ENCODE peak calls at places on chromosome 15, in ten cellular contexts. J, O, Q, W, M, N, F, V, Y and H are unnamed samples.

GRCh38 chr15:50248994-50249586 is 16.4 kb downstream of the HDC start:
- DNase-seq in J (no peak), O (peak), Q (no peak), W (no peak), M (no peak), N (no peak), F (no peak), V (no peak), Y (no peak), H (no peak)

GRCh38 chr15:42788725-42789124 is 51.8 kb upstream of the CDAN1 start:
- DNase-seq in J (no peak), O (no peak), Q (no peak), W (no peak), M (no peak), N (no peak), F (no peak), V (no peak), Y (no peak), H (no peak)

GRCh38 chr15:83092309-83092976 is 15.0 kb upstream of the TM6SF1 start:
- DNase-seq in J (no peak), O (peak), Q (no peak), W (no peak), M (no peak), N (no peak), F (peak), V (no peak), Y (no peak), H (no peak)

GRCh38 chr15:30859091-30859874 is 44.4 kb upstream of the FAN1 start:
- DNase-seq in J (peak), O (peak), Q (no peak), W (no peak), M (no peak), N (no peak), F (peak), V (peak), Y (no peak), H (peak)

GRCh38 chr15:73388256-73388781 is 19.6 kb upstream of the HCN4 start:
- DNase-seq in J (no peak), O (peak), Q (no peak), W (no peak), M (peak), N (no peak), F (peak), V (peak), Y (no peak), H (no peak)

GRCh38 chr15:61327019-61327631 is 98.0 kb upstream of the RORA start:
- DNase-seq in J (no peak), O (peak), Q (no peak), W (no peak), M (no peak), N (peak), F (peak), V (no peak), Y (no peak), H (no peak)

GRCh38 chr15:95492388-95493070 is 838.0 kb upstream of the NR2F2 start:
- DNase-seq in J (no peak), O (no peak), Q (no peak), W (no peak), M (no peak), N (no peak), F (no peak), V (peak), Y (no peak), H (no peak)

GRCh38 chr15:74839526-74840395 is 3.2 kb downstream of the ULK3 start:
- DNase-seq in J (no peak), O (no peak), Q (no peak), W (no peak), M (peak), N (no peak), F (no peak), V (no peak), Y (no peak), H (no peak)

GRCh38 chr15:44633603-44634002 is 29.9 kb downstream of the SPG11 start:
- DNase-seq in J (no peak), O (peak), Q (no peak), W (no peak), M (no peak), N (no peak), F (peak), V (no peak), Y (no peak), H (no peak)

GRCh38 chr15:38220874-38221273 is 31.8 kb upstream of the SPRED1 start:
- DNase-seq in J (no peak), O (no peak), Q (no peak), W (no peak), M (no peak), N (no peak), F (peak), V (no peak), Y (no peak), H (no peak)

GRCh38 chr15:96324192-96324895 is 6.2 kb upstream of the NR2F2 start:
- DNase-seq in J (no peak), O (peak), Q (no peak), W (no peak), M (no peak), N (no peak), F (no peak), V (peak), Y (peak), H (no peak)

GRCh38 chr15:64144565-64145281 is 6.8 kb upstream of the SNX22 start:
- DNase-seq in J (no peak), O (no peak), Q (no peak), W (no peak), M (no peak), N (no peak), F (peak), V (no peak), Y (no peak), H (no peak)

GRCh38 chr15:98948456-98948855 is 59.1 kb downstream of the PGPEP1L start:
- DNase-seq in J (no peak), O (no peak), Q (no peak), W (no peak), M (no peak), N (no peak), F (no peak), V (no peak), Y (no peak), H (no peak)

GRCh38 chr15:28912422-28912821 is 26.6 kb downstream of the APBA2 start:
- DNase-seq in J (no peak), O (peak), Q (no peak), W (no peak), M (no peak), N (no peak), F (no peak), V (no peak), Y (no peak), H (no peak)

GRCh38 chr15:46460426-46460825 is 825.6 kb downstream of the SQOR start:
- DNase-seq in J (no peak), O (no peak), Q (no peak), W (no peak), M (no peak), N (no peak), F (no peak), V (no peak), Y (no peak), H (no peak)

GRCh38 chr15:92954578-92954977 is 54.5 kb downstream of the CHD2 start:
- DNase-seq in J (no peak), O (no peak), Q (no peak), W (no peak), M (no peak), N (peak), F (peak), V (peak), Y (no peak), H (no peak)

GRCh38 chr15:67399925-67400324 is 121.0 kb upstream of the C15orf61 start:
- DNase-seq in J (no peak), O (peak), Q (no peak), W (no peak), M (no peak), N (no peak), F (no peak), V (no peak), Y (no peak), H (no peak)

GRCh38 chr15:35121611-35122359 is 36.7 kb upstream of the NANOGP8 start:
- DNase-seq in J (no peak), O (no peak), Q (no peak), W (no peak), M (no peak), N (no peak), F (no peak), V (no peak), Y (no peak), H (no peak)

GRCh38 chr15:25170113-25170731 is 215.4 kb downstream of the SNRPN start:
- DNase-seq in J (no peak), O (no peak), Q (no peak), W (peak), M (peak), N (no peak), F (no peak), V (no peak), Y (no peak), H (no peak)

GRCh38 chr15:68972201-68973065 is 42.1 kb upstream of the NOX5 start:
- DNase-seq in J (no peak), O (no peak), Q (no peak), W (no peak), M (no peak), N (no peak), F (no peak), V (no peak), Y (no peak), H (no peak)

GRCh38 chr15:81381725-81382124 is 7.7 kb upstream of the TMC3 start:
- DNase-seq in J (no peak), O (no peak), Q (no peak), W (no peak), M (no peak), N (no peak), F (no peak), V (no peak), Y (no peak), H (no peak)

GRCh38 chr15:71565636-71566160 is 244.7 kb upstream of the NR2E3 start:
- DNase-seq in J (no peak), O (no peak), Q (no peak), W (no peak), M (no peak), N (no peak), F (no peak), V (no peak), Y (no peak), H (no peak)